ENCODE peak calls at places on chromosomes 12 and 14, in four cellular contexts. G is neuronal stem cell; V is CD8-positive, alpha-beta memory T cell; Y is A549. O is an unnamed sample. For H3K4me1 and H3K9me3, the result is how much of the 10 kb centered on the place peaks cover.

GRCh38 chr14:32472512-32473472 is 143.7 kb downstream of the AKAP6 start:
- DNase-seq in G (no peak), V (no peak), Y (no peak), O (no peak)

GRCh38 chr12:123143753-123144461 is 7.0 kb downstream of the PITPNM2 start:
- DNase-seq in G (no peak), V (no peak), Y (no peak), O (no peak)

GRCh38 chr14:26328766-26329165 is 269.1 kb downstream of the NOVA1 start:
- DNase-seq in G (no peak), V (no peak), Y (no peak), O (no peak)

GRCh38 chr12:103326190-103326589 is 169.6 kb downstream of the C12orf42 start:
- DNase-seq in G (peak), V (no peak), Y (peak), O (no peak)

GRCh38 chr12:42933461-42934081 is 344.0 kb upstream of the PRICKLE1 start:
- DNase-seq in G (no peak), V (no peak), Y (no peak), O (no peak)

GRCh38 chr14:45068396-45068795 is 15.5 kb upstream of the PRPF39 start:
- DNase-seq in G (no peak), V (no peak), Y (no peak), O (no peak)

GRCh38 chr12:124681779-124682391 is 114.5 kb upstream of the NCOR2 start:
- DNase-seq in G (no peak), V (no peak), Y (peak), O (peak)

GRCh38 chr12:47085815-47086252 is 6.1 kb upstream of the AMIGO2 start:
- DNase-seq in G (no peak), V (peak), Y (no peak), O (no peak)

GRCh38 chr14:32491413-32492016 is 162.4 kb downstream of the AKAP6 start:
- DNase-seq in G (no peak), V (no peak), Y (no peak), O (no peak)

GRCh38 chr12:127680516-127680915 is 586.5 kb upstream of the TMEM132C start:
- DNase-seq in G (no peak), V (no peak), Y (no peak), O (no peak)

GRCh38 chr14:24845851-24846250 is 204.1 kb downstream of the STXBP6 start:
- DNase-seq in G (no peak), V (no peak), Y (no peak), O (no peak)

GRCh38 chr14:59159169-59159568 is 29.3 kb upstream of the DAAM1 start:
- DNase-seq in G (no peak), V (no peak), Y (no peak), O (no peak)

GRCh38 chr12:47997321-47997720 is 7.0 kb downstream of the COL2A1 start:
- DNase-seq in G (no peak), V (no peak), Y (no peak), O (no peak)

GRCh38 chr14:89085154-89086059 is 261.0 kb downstream of the TTC8 start:
- DNase-seq in G (no peak), V (no peak), Y (no peak), O (no peak)

GRCh38 chr14:94113073-94113472 is 2.5 kb downstream of the IFI27 start:
- DNase-seq in G (no peak), V (no peak), Y (no peak), O (no peak)

GRCh38 chr12:105481906-105482305 is 151.4 kb downstream of the C12orf75 start:
- DNase-seq in G (no peak), V (no peak), Y (no peak), O (no peak)

GRCh38 chr14:53215101-53215500 is 62.0 kb upstream of the DDHD1 start:
- DNase-seq in G (no peak), V (no peak), Y (no peak), O (no peak)

GRCh38 chr12:101455685-101456084 is 19.5 kb upstream of the SPIC start:
- DNase-seq in G (no peak), V (no peak), Y (no peak), O (no peak)

DNA sequence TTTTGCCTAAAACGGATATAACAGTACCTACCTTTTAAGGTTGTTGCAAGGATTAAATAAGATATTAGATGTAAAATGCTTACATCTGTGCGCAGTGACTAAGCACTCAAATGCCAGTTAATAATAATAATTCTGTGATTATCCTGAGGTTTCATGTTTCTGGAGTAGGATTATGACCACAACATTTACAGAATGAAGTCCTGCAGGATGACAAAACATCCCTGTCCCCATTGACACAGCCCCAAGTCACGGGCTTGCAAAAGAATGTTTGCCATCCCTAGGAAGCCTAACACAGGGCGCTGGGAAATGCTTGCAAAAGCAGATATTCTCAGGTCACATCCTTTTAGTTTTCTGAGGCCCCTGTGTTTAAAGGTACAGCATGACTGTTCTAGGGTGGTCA is 20.1 kb downstream of the SUSD6 start:
- DNase-seq in G (no peak), V (no peak), Y (no peak), O (no peak)
- H3K4me1 ChIP-seq in G (half or more), V (half or more), Y (under half), O (under half)

DNA sequence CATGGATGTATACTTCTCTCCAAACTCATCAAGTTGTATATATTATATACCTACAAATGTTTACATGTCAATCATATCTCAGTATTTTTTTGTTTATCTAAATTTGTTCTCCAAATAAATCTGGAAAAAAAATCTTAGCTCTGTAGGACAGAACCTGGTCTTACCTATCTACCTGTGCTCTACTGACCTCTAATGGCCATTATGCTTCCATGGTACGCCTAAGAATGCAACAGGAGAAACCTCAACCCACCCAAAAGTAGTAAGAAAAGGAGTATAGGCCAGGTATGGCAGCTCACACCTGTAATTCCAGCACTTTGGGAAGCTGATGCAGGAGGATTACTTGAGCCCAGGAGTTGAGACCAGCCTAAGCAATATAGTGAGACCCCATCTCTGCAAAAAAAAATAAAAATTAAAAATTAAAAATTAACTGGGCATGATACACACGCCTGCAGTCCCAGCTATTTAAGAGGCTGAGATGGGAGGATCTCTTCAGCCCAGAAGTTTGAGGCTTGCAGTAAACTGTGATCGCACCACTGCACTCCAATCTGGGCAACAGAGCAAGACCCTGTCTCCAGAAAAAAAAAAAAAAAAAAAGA is 8.7 kb downstream of the OR11H4 start:
- DNase-seq in G (no peak), V (no peak), Y (peak), O (peak)
- H3K9me3 ChIP-seq in G (under half), V (under half), Y (under half), O (under half)

GRCh38 chr12:116126610-116127009 is 150.9 kb downstream of the MED13L start:
- DNase-seq in G (no peak), V (no peak), Y (no peak), O (no peak)
- H3K4me1 ChIP-seq in G (under half), V (under half), Y (half or more), O (under half)

DNA sequence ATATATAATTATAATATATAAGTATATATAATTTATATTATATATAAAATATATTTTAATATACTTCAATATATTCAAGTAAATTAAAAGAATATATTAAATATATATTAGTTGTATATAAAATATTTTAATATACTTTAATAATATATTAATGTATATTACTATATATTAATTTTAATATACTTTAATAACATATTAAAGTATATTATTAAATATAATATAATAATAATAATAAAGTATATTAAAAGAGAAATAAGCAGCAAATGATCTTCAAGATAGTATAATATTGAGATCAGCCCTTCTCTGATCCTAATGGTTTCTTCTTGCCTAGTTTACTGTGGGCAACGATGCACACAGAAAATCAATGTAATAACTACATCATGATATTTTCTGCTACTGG is 2.3 kb downstream of the OR4M1 start:
- DNase-seq in G (no peak), V (no peak), Y (no peak), O (no peak)
- H3K9me3 ChIP-seq in G (under half), V (under half), Y (under half), O (under half)

GRCh38 chr12:6466184-6466573 is 4.3 kb downstream of the VAMP1 start:
- DNase-seq in G (no peak), V (no peak), Y (no peak), O (peak)
- H3K4me1 ChIP-seq in G (under half), V (half or more), Y (under half), O (under half)